ENCODE peak calls at places on chromosomes 4 and X, in seven cellular contexts. One of them, this sample, is unnamed. For H3K4me1, the result is how much of the 10 kb centered on the place peaks cover.

GRCh38 chr4:56757821-56758400 is 63.6 kb downstream of the SPINK2 start:
- DNase-seq in pancreas: no peak
- DNase-seq in tibial nerve: peak
- DNase-seq in uterus: peak
- DNase-seq in Peyer's patch: peak
- DNase-seq in IMR-90: peak
- DNase-seq in PC-3: peak
- DNase-seq in this sample: peak

GRCh38 chr4:2862528-2862927 is 18.9 kb downstream of the ADD1 start:
- DNase-seq in pancreas: no peak
- DNase-seq in tibial nerve: no peak
- DNase-seq in uterus: no peak
- DNase-seq in Peyer's patch: peak
- DNase-seq in IMR-90: peak
- DNase-seq in PC-3: peak
- DNase-seq in this sample: no peak

GRCh38 chr4:149531861-149532260 is 283.8 kb downstream of the IQCM start:
- DNase-seq in pancreas: no peak
- DNase-seq in tibial nerve: no peak
- DNase-seq in uterus: no peak
- DNase-seq in Peyer's patch: peak
- DNase-seq in IMR-90: peak
- DNase-seq in PC-3: peak
- DNase-seq in this sample: no peak

GRCh38 chr4:8427761-8428287 is 12.7 kb downstream of the ACOX3 start:
- DNase-seq in pancreas: peak
- DNase-seq in tibial nerve: peak
- DNase-seq in uterus: no peak
- DNase-seq in Peyer's patch: no peak
- DNase-seq in IMR-90: peak
- DNase-seq in PC-3: peak
- DNase-seq in this sample: no peak

GRCh38 chr4:117068120-117068519 is 17.3 kb downstream of the TRAM1L1 start:
- DNase-seq in pancreas: no peak
- DNase-seq in tibial nerve: no peak
- DNase-seq in uterus: no peak
- DNase-seq in Peyer's patch: no peak
- DNase-seq in IMR-90: no peak
- DNase-seq in PC-3: no peak
- DNase-seq in this sample: no peak

GRCh38 chr4:139857021-139857420 is 191.4 kb downstream of the MGST2 start:
- DNase-seq in pancreas: no peak
- DNase-seq in tibial nerve: no peak
- DNase-seq in uterus: no peak
- DNase-seq in Peyer's patch: peak
- DNase-seq in IMR-90: peak
- DNase-seq in PC-3: peak
- DNase-seq in this sample: no peak

GRCh38 chr4:85780664-85781063 is 305.7 kb downstream of the ARHGAP24 start:
- DNase-seq in pancreas: no peak
- DNase-seq in tibial nerve: no peak
- DNase-seq in uterus: no peak
- DNase-seq in Peyer's patch: no peak
- DNase-seq in IMR-90: no peak
- DNase-seq in PC-3: no peak
- DNase-seq in this sample: no peak

GRCh38 chr4:147194107-147194506 is 248.4 kb upstream of the TTC29 start:
- DNase-seq in pancreas: no peak
- DNase-seq in tibial nerve: no peak
- DNase-seq in uterus: no peak
- DNase-seq in Peyer's patch: no peak
- DNase-seq in IMR-90: no peak
- DNase-seq in PC-3: no peak
- DNase-seq in this sample: no peak

GRCh38 chr4:47562297-47562696 is 77.2 kb downstream of the ATP10D start:
- DNase-seq in pancreas: no peak
- DNase-seq in tibial nerve: no peak
- DNase-seq in uterus: no peak
- DNase-seq in Peyer's patch: no peak
- DNase-seq in IMR-90: no peak
- DNase-seq in PC-3: no peak
- DNase-seq in this sample: no peak

GRCh38 chrX:1600406-1601050 is 9.1 kb downstream of the AKAP17A start:
- DNase-seq in pancreas: no peak
- DNase-seq in tibial nerve: no peak
- DNase-seq in uterus: no peak
- DNase-seq in Peyer's patch: no peak
- DNase-seq in IMR-90: no peak
- DNase-seq in PC-3: no peak
- DNase-seq in this sample: no peak

GRCh38 chr4:91037951-91038350 is 910.8 kb downstream of the CCSER1 start:
- DNase-seq in pancreas: no peak
- DNase-seq in tibial nerve: no peak
- DNase-seq in uterus: no peak
- DNase-seq in Peyer's patch: no peak
- DNase-seq in IMR-90: no peak
- DNase-seq in PC-3: no peak
- DNase-seq in this sample: no peak

GRCh38 chr4:31045151-31045550 is 325.0 kb downstream of the PCDH7 start:
- DNase-seq in pancreas: no peak
- DNase-seq in tibial nerve: no peak
- DNase-seq in uterus: no peak
- DNase-seq in Peyer's patch: no peak
- DNase-seq in IMR-90: no peak
- DNase-seq in PC-3: peak
- DNase-seq in this sample: no peak

GRCh38 chr4:152100378-152101201 is 339.8 kb upstream of the GATB start:
- DNase-seq in pancreas: no peak
- DNase-seq in tibial nerve: no peak
- DNase-seq in uterus: no peak
- DNase-seq in Peyer's patch: peak
- DNase-seq in IMR-90: no peak
- DNase-seq in PC-3: peak
- DNase-seq in this sample: no peak

GRCh38 chr4:38949416-38950051 is 81.9 kb downstream of the FAM114A1 start:
- DNase-seq in pancreas: no peak
- DNase-seq in tibial nerve: no peak
- DNase-seq in uterus: no peak
- DNase-seq in Peyer's patch: peak
- DNase-seq in IMR-90: peak
- DNase-seq in PC-3: peak
- DNase-seq in this sample: no peak

GRCh38 chr4:1399508-1400190 is 6.6 kb downstream of the NKX1-1 start:
- DNase-seq in pancreas: no peak
- DNase-seq in tibial nerve: no peak
- DNase-seq in uterus: peak
- DNase-seq in Peyer's patch: no peak
- DNase-seq in IMR-90: no peak
- DNase-seq in PC-3: no peak
- DNase-seq in this sample: no peak

GRCh38 chrX:24002792-24003191 is 24.2 kb downstream of the KLHL15 start:
- DNase-seq in pancreas: no peak
- DNase-seq in tibial nerve: no peak
- DNase-seq in uterus: no peak
- DNase-seq in Peyer's patch: no peak
- DNase-seq in IMR-90: no peak
- DNase-seq in PC-3: peak
- DNase-seq in this sample: no peak

GRCh38 chr4:156609421-156609820 is 362.2 kb downstream of the PDGFC start:
- DNase-seq in pancreas: no peak
- DNase-seq in tibial nerve: peak
- DNase-seq in uterus: no peak
- DNase-seq in Peyer's patch: peak
- DNase-seq in IMR-90: no peak
- DNase-seq in PC-3: no peak
- DNase-seq in this sample: peak

GRCh38 chr4:151921371-151921770 is 160.6 kb upstream of the GATB start:
- DNase-seq in pancreas: no peak
- DNase-seq in tibial nerve: no peak
- DNase-seq in uterus: no peak
- DNase-seq in Peyer's patch: no peak
- DNase-seq in IMR-90: peak
- DNase-seq in PC-3: peak
- DNase-seq in this sample: no peak

GRCh38 chrX:118961866-118962560 is 12.4 kb upstream of the LONRF3 start:
- DNase-seq in pancreas: no peak
- DNase-seq in tibial nerve: no peak
- DNase-seq in uterus: no peak
- DNase-seq in Peyer's patch: no peak
- DNase-seq in IMR-90: no peak
- DNase-seq in PC-3: peak
- DNase-seq in this sample: no peak

GRCh38 chr4:1039493-1040343 is 28.3 kb downstream of the FGFRL1 start:
- DNase-seq in pancreas: peak
- DNase-seq in tibial nerve: no peak
- DNase-seq in uterus: peak
- DNase-seq in Peyer's patch: no peak
- DNase-seq in IMR-90: peak
- DNase-seq in PC-3: peak
- DNase-seq in this sample: no peak

GRCh38 chr4:1239141-1239948 is 9.6 kb downstream of the CTBP1 start:
- DNase-seq in pancreas: peak
- DNase-seq in tibial nerve: no peak
- DNase-seq in uterus: peak
- DNase-seq in Peyer's patch: peak
- DNase-seq in IMR-90: no peak
- DNase-seq in PC-3: no peak
- DNase-seq in this sample: no peak

GRCh38 chr4:184409911-184410692 is 64.2 kb downstream of the IRF2 start:
- DNase-seq in pancreas: no peak
- DNase-seq in tibial nerve: no peak
- DNase-seq in uterus: no peak
- DNase-seq in Peyer's patch: peak
- DNase-seq in IMR-90: no peak
- DNase-seq in PC-3: no peak
- DNase-seq in this sample: no peak

GRCh38 chrX:98380106-98380505 is 1496.4 kb downstream of the RPA4 start:
- DNase-seq in pancreas: no peak
- DNase-seq in tibial nerve: no peak
- DNase-seq in uterus: no peak
- DNase-seq in Peyer's patch: no peak
- DNase-seq in IMR-90: no peak
- DNase-seq in PC-3: no peak
- DNase-seq in this sample: no peak

GRCh38 chr4:139736257-139736626 is 70.6 kb downstream of the MGST2 start:
- DNase-seq in pancreas: no peak
- DNase-seq in tibial nerve: no peak
- DNase-seq in uterus: no peak
- DNase-seq in Peyer's patch: no peak
- DNase-seq in IMR-90: no peak
- DNase-seq in PC-3: no peak
- DNase-seq in this sample: peak

GRCh38 chrX:35439692-35440091 is 358.4 kb upstream of the MAGEB16 start:
- DNase-seq in pancreas: no peak
- DNase-seq in tibial nerve: no peak
- DNase-seq in uterus: no peak
- DNase-seq in Peyer's patch: no peak
- DNase-seq in IMR-90: no peak
- DNase-seq in PC-3: no peak
- DNase-seq in this sample: no peak

GRCh38 chrX:41543022-41543421 is 95.9 kb downstream of the NYX start:
- DNase-seq in pancreas: no peak
- DNase-seq in tibial nerve: no peak
- DNase-seq in uterus: no peak
- DNase-seq in Peyer's patch: no peak
- DNase-seq in IMR-90: no peak
- DNase-seq in PC-3: no peak
- DNase-seq in this sample: no peak

GRCh38 chr4:78645853-78646757 is 94.5 kb downstream of the ANXA3 start:
- DNase-seq in pancreas: peak
- DNase-seq in tibial nerve: peak
- DNase-seq in uterus: peak
- DNase-seq in Peyer's patch: peak
- DNase-seq in IMR-90: peak
- DNase-seq in PC-3: peak
- DNase-seq in this sample: peak

GRCh38 chrX:39165773-39166172 is 364.5 kb downstream of the MID1IP1 start:
- DNase-seq in pancreas: no peak
- DNase-seq in tibial nerve: no peak
- DNase-seq in uterus: no peak
- DNase-seq in Peyer's patch: no peak
- DNase-seq in IMR-90: no peak
- DNase-seq in PC-3: no peak
- DNase-seq in this sample: no peak
- H3K27ac ChIP-seq in pancreas: no peak
- H3K27ac ChIP-seq in tibial nerve: no peak
- H3K27ac ChIP-seq in uterus: no peak
- H3K27ac ChIP-seq in Peyer's patch: no peak
- H3K27ac ChIP-seq in IMR-90: no peak
- H3K27ac ChIP-seq in PC-3: no peak
- H3K27ac ChIP-seq in this sample: no peak

GRCh38 chr4:26342328-26343040 is 21.7 kb downstream of the RBPJ start:
- DNase-seq in pancreas: no peak
- DNase-seq in tibial nerve: no peak
- DNase-seq in uterus: no peak
- DNase-seq in Peyer's patch: no peak
- DNase-seq in IMR-90: peak
- DNase-seq in PC-3: peak
- DNase-seq in this sample: no peak
- H3K4me1 ChIP-seq in pancreas: under half
- H3K4me1 ChIP-seq in tibial nerve: under half
- H3K4me1 ChIP-seq in uterus: under half
- H3K4me1 ChIP-seq in Peyer's patch: under half
- H3K4me1 ChIP-seq in IMR-90: under half
- H3K4me1 ChIP-seq in PC-3: under half
- H3K4me1 ChIP-seq in this sample: under half

DNA sequence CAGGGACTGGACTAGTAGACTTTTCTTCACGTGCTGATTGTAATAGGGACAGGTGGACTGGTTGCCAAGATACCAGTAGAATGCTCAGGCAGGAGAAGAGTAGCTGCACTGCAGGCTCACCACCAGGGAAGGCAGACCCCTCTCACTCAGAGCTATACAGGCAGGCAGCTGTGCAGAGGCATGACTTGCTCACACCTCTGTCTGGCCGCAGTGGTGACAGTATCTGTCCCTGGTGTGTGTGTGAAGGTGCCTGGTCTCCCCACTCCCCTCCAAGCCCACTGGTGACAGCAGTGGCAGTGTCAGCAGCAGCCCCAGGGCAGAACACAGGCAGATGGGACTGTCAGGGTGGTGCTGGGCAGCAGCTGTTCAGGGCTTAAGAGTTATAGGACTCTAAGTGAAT is 140.7 kb downstream of the RPS6KA6 start:
- DNase-seq in pancreas: no peak
- DNase-seq in tibial nerve: no peak
- DNase-seq in uterus: no peak
- DNase-seq in Peyer's patch: no peak
- DNase-seq in IMR-90: no peak
- DNase-seq in PC-3: no peak
- DNase-seq in this sample: no peak
- TF ChIP-seq CTCF in pancreas: no peak
- TF ChIP-seq CTCF in tibial nerve: no peak
- TF ChIP-seq CTCF in uterus: no peak
- TF ChIP-seq CTCF in Peyer's patch: no peak
- TF ChIP-seq CTCF in IMR-90: no peak
- TF ChIP-seq CTCF in PC-3: no peak
- TF ChIP-seq CTCF in this sample: no peak

DNA sequence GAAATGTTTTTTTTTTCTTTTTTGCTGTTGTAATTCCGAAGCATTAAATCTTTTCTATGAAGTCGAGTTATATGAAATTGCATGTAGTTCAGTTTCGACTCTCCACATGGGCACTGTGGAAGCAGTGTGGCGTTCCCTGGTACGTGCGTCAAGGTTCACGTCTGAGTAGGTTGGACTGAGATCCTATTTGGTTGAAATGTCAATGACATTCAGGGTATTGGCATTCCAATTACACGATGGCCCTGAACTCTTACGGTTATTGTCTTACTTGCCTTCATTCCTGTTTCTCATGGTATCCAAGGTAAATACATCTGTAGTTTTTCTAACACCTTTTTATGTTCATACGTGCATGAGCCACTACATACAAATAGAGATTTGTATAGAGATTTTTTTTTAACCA is 128.8 kb downstream of the SORBS2 start:
- DNase-seq in pancreas: no peak
- DNase-seq in tibial nerve: no peak
- DNase-seq in uterus: no peak
- DNase-seq in Peyer's patch: no peak
- DNase-seq in IMR-90: no peak
- DNase-seq in PC-3: no peak
- DNase-seq in this sample: no peak
- H3K27ac ChIP-seq in pancreas: no peak
- H3K27ac ChIP-seq in tibial nerve: no peak
- H3K27ac ChIP-seq in uterus: no peak
- H3K27ac ChIP-seq in Peyer's patch: no peak
- H3K27ac ChIP-seq in IMR-90: no peak
- H3K27ac ChIP-seq in PC-3: no peak
- H3K27ac ChIP-seq in this sample: no peak

This sample was measured in right atrium auricular region.